ENCODE peak calls at places on chromosomes 11 and 22, in nine cellular contexts. W, P, U, M, C, Q, G, K and L are unnamed samples.

GRCh38 chr11:31802990-31803812 is 7.9 kb downstream of the PAX6 start:
- DNase-seq in W (no peak), P (no peak), U (no peak), M (no peak), C (no peak), Q (peak; percentile 67), G (no peak), K (no peak), L (no peak)

GRCh38 chr11:65488273-65489058 is 10.4 kb upstream of the MALAT1 start:
- DNase-seq in W (peak; percentile 55), P (peak; percentile 69), U (no peak), M (no peak), C (peak; percentile 68), Q (no peak), G (no peak), K (peak; percentile 66), L (no peak)

GRCh38 chr11:28231475-28231874 is 123.3 kb downstream of the METTL15 start:
- DNase-seq in W (peak; percentile 67), P (no peak), U (no peak), M (no peak), C (no peak), Q (no peak), G (no peak), K (peak; percentile 7), L (no peak)

GRCh38 chr11:122192634-122193245 is 76.7 kb upstream of the BLID start:
- DNase-seq in W (peak; percentile 64), P (no peak), U (no peak), M (no peak), C (no peak), Q (no peak), G (no peak), K (no peak), L (no peak)

GRCh38 chr11:67534070-67534679 is 10.9 kb upstream of the CABP2 start:
- DNase-seq in W (peak; percentile 11), P (no peak), U (no peak), M (no peak), C (no peak), Q (peak; percentile 61), G (no peak), K (peak; percentile 52), L (no peak)

GRCh38 chr11:40381481-40381880 is 1078.0 kb downstream of the LRRC4C start:
- DNase-seq in W (no peak), P (no peak), U (no peak), M (no peak), C (no peak), Q (no peak), G (no peak), K (no peak), L (no peak)

GRCh38 chr11:96393753-96394348 is 4.0 kb downstream of the JRKL start:
- DNase-seq in W (peak; percentile 66), P (no peak), U (no peak), M (no peak), C (no peak), Q (peak; percentile 68), G (no peak), K (peak; percentile 43), L (no peak)

GRCh38 chr11:304915-305833 is 2.4 kb upstream of the IFITM2 start:
- DNase-seq in W (peak; percentile 88), P (no peak), U (peak; percentile 75), M (peak; percentile 71), C (peak; percentile 71), Q (peak; percentile 94), G (peak; percentile 82), K (peak; percentile 74), L (no peak)

GRCh38 chr22:23130697-23131096 is 11.1 kb downstream of the RSPH14 start:
- DNase-seq in W (no peak), P (no peak), U (no peak), M (no peak), C (no peak), Q (no peak), G (no peak), K (no peak), L (no peak)

GRCh38 chr11:62777389-62777788 is 6.2 kb downstream of the TAF6L start:
- DNase-seq in W (no peak), P (no peak), U (no peak), M (no peak), C (no peak), Q (no peak), G (no peak), K (no peak), L (no peak)

GRCh38 chr11:12087075-12087775 is 23.2 kb upstream of the MICAL2 start:
- DNase-seq in W (peak; percentile 82), P (no peak), U (no peak), M (no peak), C (no peak), Q (peak; percentile 36), G (no peak), K (peak; percentile 81), L (peak; percentile 93)

GRCh38 chr11:63838150-63838681 is 694 bp upstream of the MARK2 start:
- DNase-seq in W (no peak), P (no peak), U (peak; percentile 52), M (no peak), C (no peak), Q (no peak), G (no peak), K (no peak), L (no peak)

GRCh38 chr22:39239561-39240423 is 5.0 kb downstream of the PDGFB start:
- DNase-seq in W (no peak), P (no peak), U (no peak), M (peak; percentile 95), C (peak; percentile 93), Q (no peak), G (no peak), K (no peak), L (no peak)

GRCh38 chr11:94028436-94028835 is 7.3 kb downstream of the HEPHL1 start:
- DNase-seq in W (peak; percentile 25), P (no peak), U (no peak), M (no peak), C (no peak), Q (no peak), G (no peak), K (peak; percentile 13), L (peak; percentile 96)

GRCh38 chr22:32531955-32532818 is 57.6 kb downstream of the FBXO7 start:
- DNase-seq in W (peak; percentile 92), P (no peak), U (peak; percentile 91), M (peak; percentile 45), C (peak; percentile 85), Q (peak; percentile 97), G (no peak), K (no peak), L (no peak)

GRCh38 chr11:28114731-28115130 is 6.5 kb downstream of the METTL15 start:
- DNase-seq in W (no peak), P (no peak), U (no peak), M (no peak), C (no peak), Q (no peak), G (no peak), K (no peak), L (no peak)

GRCh38 chr22:48548391-48548790 is 1279.3 kb downstream of the BRD1 start:
- DNase-seq in W (no peak), P (no peak), U (no peak), M (no peak), C (no peak), Q (no peak), G (no peak), K (no peak), L (no peak)

GRCh38 chr11:23727821-23728220 is 769.0 kb upstream of the LUZP2 start:
- DNase-seq in W (peak; percentile 46), P (no peak), U (no peak), M (no peak), C (no peak), Q (no peak), G (no peak), K (peak; percentile 4), L (peak; percentile 24)

GRCh38 chr11:76919467-76919866 is 58.7 kb downstream of the ACER3 start:
- DNase-seq in W (no peak), P (no peak), U (no peak), M (no peak), C (no peak), Q (no peak), G (no peak), K (no peak), L (no peak)
- H3K27ac ChIP-seq in W (no peak overlapping the region), P (no peak overlapping the region), U (no peak overlapping the region), M (no peak overlapping the region), C (no peak overlapping the region), Q (no peak overlapping the region), G (no peak overlapping the region), K (no peak overlapping the region), L (no peak overlapping the region)

GRCh38 chr22:18034076-18034475 is 9.7 kb upstream of the MICAL3 start:
- DNase-seq in W (no peak), P (no peak), U (no peak), M (no peak), C (no peak), Q (no peak), G (no peak), K (no peak), L (no peak)
- H3K27ac ChIP-seq in W (no peak overlapping the region), P (no peak overlapping the region), U (no peak overlapping the region), M (no peak overlapping the region), C (no peak overlapping the region), Q (no peak overlapping the region), G (no peak overlapping the region), K (peak overlapping the region; percentile 91), L (peak overlapping the region; percentile 91)

GRCh38 chr11:2306971-2307732 is 5.3 kb downstream of the TSPAN32 start:
- DNase-seq in W (no peak), P (no peak), U (peak; percentile 25), M (peak; percentile 10), C (peak; percentile 63), Q (no peak), G (no peak), K (no peak), L (no peak)
- H3K27ac ChIP-seq in W (no peak overlapping the region), P (no peak overlapping the region), U (no peak overlapping the region), M (no peak overlapping the region), C (peak overlapping the region; percentile 63), Q (no peak overlapping the region), G (peak overlapping the region; percentile 58), K (no peak overlapping the region), L (no peak overlapping the region)

GRCh38 chr11:70404244-70404643 is 5.9 kb downstream of the CTTN start:
- DNase-seq in W (no peak), P (no peak), U (no peak), M (no peak), C (no peak), Q (no peak), G (no peak), K (no peak), L (no peak)

GRCh38 chr11:70399681-70400112 is 1.4 kb downstream of the CTTN start:
- DNase-seq in W (peak; percentile 94), P (peak; percentile 47), U (peak; percentile 58), M (peak; percentile 81), C (peak; percentile 89), Q (peak; percentile 76), G (peak; percentile 25), K (peak; percentile 90), L (peak; percentile 77)

GRCh38 chr11:70405679-70406395 is 7.5 kb downstream of the CTTN start:
- DNase-seq in W (no peak), P (no peak), U (no peak), M (no peak), C (no peak), Q (no peak), G (no peak), K (no peak), L (no peak)

GRCh38 chr11:70400643-70401042 is 2.3 kb downstream of the CTTN start:
- DNase-seq in W (no peak), P (no peak), U (no peak), M (no peak), C (no peak), Q (peak; percentile 63), G (no peak), K (no peak), L (no peak)

DNA sequence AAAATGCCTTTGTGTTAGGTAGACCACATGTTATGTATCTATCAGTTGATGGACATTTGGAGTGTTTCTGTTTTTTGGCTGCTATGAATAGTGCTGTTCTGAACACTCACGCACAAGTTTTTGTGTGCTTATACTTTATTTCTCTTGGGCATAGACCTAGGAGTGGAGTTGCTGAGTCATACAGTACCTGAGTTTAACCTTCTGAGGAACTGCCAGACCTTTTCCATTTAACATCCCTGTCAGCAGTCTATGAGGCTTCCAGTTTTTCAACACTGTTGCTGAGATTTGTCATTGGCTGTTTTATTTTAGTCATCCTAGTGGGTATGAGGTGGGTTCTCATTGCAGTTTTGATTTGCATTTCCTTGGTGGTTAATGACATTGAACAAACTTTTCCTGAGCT is 4.4 kb downstream of the CTTN start:
- DNase-seq in W (no peak), P (no peak), U (no peak), M (no peak), C (no peak), Q (no peak), G (no peak), K (no peak), L (no peak)
- H3K27ac ChIP-seq in W (no peak overlapping the region), P (no peak overlapping the region), U (no peak overlapping the region), M (no peak overlapping the region), C (no peak overlapping the region), Q (no peak overlapping the region), G (no peak overlapping the region), K (peak overlapping the region; percentile 72), L (no peak overlapping the region)